ENCODE peak calls at places on chromosomes 16 and 17, in seven cellular contexts. Z, P, K, F, U, R and H are unnamed samples.

GRCh38 chr16:85570213-85570734 is 42.8 kb upstream of the GSE1 start:
- DNase-seq in R (no peak), Z (peak), F (peak), U (no peak), K (no peak), P (no peak), H (no peak)

GRCh38 chr16:86925067-86925791 is 346.9 kb downstream of the FOXL1 start:
- DNase-seq in F (no peak), Z (no peak), U (no peak), R (no peak), K (no peak), P (no peak), H (no peak)

GRCh38 chr16:71648921-71649320 is 22.9 kb downstream of the MARVELD3 start:
- DNase-seq in F (peak), K (no peak), U (no peak), R (no peak), Z (no peak), P (no peak), H (no peak)

GRCh38 chr16:66899945-66900688 is 18.6 kb downstream of the CDH16 start:
- DNase-seq in U (no peak), F (peak), R (no peak), Z (no peak), P (no peak), K (peak), H (peak)

GRCh38 chr16:50842589-50842988 is 100.7 kb downstream of the CYLD start:
- DNase-seq in K (no peak), R (no peak), Z (no peak), F (no peak), U (no peak), P (no peak), H (no peak)

GRCh38 chr17:79612468-79613194 is 1.8 kb upstream of the RBFOX3 start:
- DNase-seq in K (no peak), F (peak), P (peak), Z (peak), U (no peak), R (peak), H (no peak)

GRCh38 chr16:50598256-50598894 is 50.2 kb downstream of the NKD1 start:
- DNase-seq in R (no peak), F (no peak), Z (no peak), U (no peak), P (no peak), K (peak), H (peak)

GRCh38 chr16:74030000-74030399 is 266.6 kb upstream of the PSMD7 start:
- DNase-seq in P (no peak), U (no peak), K (no peak), Z (no peak), F (no peak), R (no peak), H (no peak)

GRCh38 chr17:69111794-69112193 is 29.9 kb downstream of the ABCA6 start:
- DNase-seq in P (no peak), U (no peak), R (no peak), Z (no peak), F (no peak), K (no peak), H (no peak)

GRCh38 chr16:69404275-69404805 is 18.5 kb upstream of the TERF2 start:
- DNase-seq in K (no peak), Z (no peak), P (no peak), U (no peak), R (no peak), F (no peak), H (no peak)

GRCh38 chr17:47896672-47897490 is 845 bp downstream of the SP2 start:
- DNase-seq in F (peak), P (no peak), K (no peak), Z (no peak), R (no peak), U (no peak), H (no peak)

GRCh38 chr16:55081622-55082593 is 151.2 kb downstream of the IRX5 start:
- DNase-seq in Z (no peak), R (no peak), K (no peak), U (no peak), F (no peak), P (no peak), H (no peak)

GRCh38 chr17:5708344-5708743 is 124.0 kb upstream of the NLRP1 start:
- DNase-seq in Z (no peak), K (no peak), P (no peak), R (no peak), U (no peak), F (no peak), H (no peak)

GRCh38 chr16:87709677-87710076 is 56.1 kb downstream of the KLHDC4 start:
- DNase-seq in R (no peak), K (no peak), Z (no peak), P (no peak), F (no peak), U (no peak), H (no peak)

GRCh38 chr17:49910094-49910857 is 58.7 kb upstream of the DLX4 start:
- DNase-seq in K (no peak), U (no peak), P (no peak), R (no peak), F (peak), Z (no peak), H (no peak)

GRCh38 chr17:33964344-33964979 is 290.6 kb upstream of the CCL2 start:
- DNase-seq in Z (peak), K (no peak), F (peak), P (peak), U (no peak), R (no peak), H (no peak)